ENCODE peak calls at places on chromosomes 13 and 19, in ten cellular contexts. R is GM12878; H is lung; J is adrenal gland; Z is left ventricle myocardium inferior; B is right cardiac atrium; O is H1; W is endothelial cell of umbilical vein; Y is Peyer's patch; D is CD8-positive, alpha-beta memory T cell. G is an unnamed sample. For H3K4me1 and H3K27me3, the result is how much of the 10 kb centered on the place peaks cover.

GRCh38 chr19:56689198-56689597 is 17.6 kb upstream of the ZNF835 start:
- DNase-seq in O (no peak), B (no peak), R (no peak), J (no peak), D (no peak), Y (no peak), W (no peak), H (no peak), Z (no peak), G (no peak)

GRCh38 chr13:112583592-112584277 is 4.2 kb downstream of the TUBGCP3 start:
- DNase-seq in O (no peak), W (no peak), R (no peak), D (no peak), B (peak), H (peak), Z (peak), Y (peak), J (no peak), G (no peak)

GRCh38 chr13:109708014-109708617 is 78.3 kb downstream of the IRS2 start:
- DNase-seq in Y (no peak), D (no peak), Z (no peak), R (no peak), J (no peak), B (no peak), W (no peak), H (no peak), O (no peak), G (no peak)

GRCh38 chr19:10762656-10763055 is 44.8 kb downstream of the DNM2 start:
- DNase-seq in H (no peak), D (no peak), B (peak), Y (peak), J (no peak), W (no peak), Z (peak), R (no peak), O (no peak), G (no peak)

GRCh38 chr19:2081873-2082810 is 14.0 kb downstream of the MOB3A start:
- DNase-seq in D (peak), W (no peak), R (no peak), H (no peak), Z (no peak), J (no peak), B (no peak), O (no peak), Y (peak), G (no peak)

GRCh38 chr13:37194428-37194861 is 89.0 kb upstream of the CSNK1A1L start:
- DNase-seq in Y (no peak), W (peak), H (no peak), J (no peak), B (no peak), O (no peak), R (no peak), D (no peak), Z (no peak), G (no peak)

GRCh38 chr19:32362318-32362691 is 16.9 kb downstream of the ZNF507 start:
- DNase-seq in D (no peak), Y (no peak), Z (no peak), W (no peak), B (no peak), J (no peak), R (no peak), H (no peak), O (no peak), G (no peak)

GRCh38 chr13:44158741-44159632 is 214.6 kb upstream of the SERP2 start:
- DNase-seq in D (no peak), J (no peak), Y (no peak), O (no peak), W (peak), Z (no peak), R (no peak), H (peak), B (peak), G (no peak)

GRCh38 chr19:33365676-33366075 is 7.8 kb upstream of the CEBPG start:
- DNase-seq in D (no peak), Y (peak), W (no peak), H (no peak), R (no peak), B (no peak), O (no peak), J (no peak), Z (no peak), G (no peak)

GRCh38 chr13:28719656-28720055 is 886 bp upstream of the SLC46A3 start:
- DNase-seq in R (no peak), H (no peak), W (no peak), Z (no peak), O (no peak), J (no peak), Y (no peak), D (no peak), B (no peak), G (no peak)

GRCh38 chr13:99660101-99660500 is 158.8 kb downstream of the TM9SF2 start:
- DNase-seq in D (no peak), J (no peak), H (no peak), Z (no peak), R (no peak), Y (no peak), W (no peak), B (no peak), O (peak), G (no peak)

GRCh38 chr13:109784590-109785140 is 1.7 kb downstream of the IRS2 start:
- DNase-seq in B (peak), Y (peak), Z (peak), H (peak), W (peak), J (peak), R (no peak), O (peak), D (peak), G (no peak)

GRCh38 chr19:49997709-49998108 is 27.5 kb downstream of the VRK3 start:
- DNase-seq in Y (no peak), Z (no peak), W (peak), O (peak), B (no peak), R (peak), H (no peak), D (no peak), J (no peak), G (peak)

GRCh38 chr19:17468302-17469091 is 1.8 kb upstream of the SLC27A1 start:
- DNase-seq in O (no peak), B (peak), R (no peak), H (peak), W (no peak), Z (peak), Y (no peak), D (no peak), J (peak), G (no peak)

GRCh38 chr13:40083841-40084240 is 428.4 kb downstream of the COG6 start:
- DNase-seq in D (no peak), J (no peak), Z (no peak), W (peak), O (no peak), B (no peak), Y (no peak), H (no peak), R (no peak), G (no peak)

GRCh38 chr19:5466814-5467291 is 11.6 kb downstream of the ZNRF4 start:
- DNase-seq in H (no peak), R (no peak), D (no peak), J (no peak), W (no peak), O (no peak), Z (peak), B (peak), Y (no peak), G (no peak)

GRCh38 chr19:41914906-41915247 is 13.4 kb downstream of the ERFL start:
- DNase-seq in R (no peak), D (no peak), J (no peak), Y (no peak), H (no peak), Z (no peak), W (no peak), O (no peak), B (no peak), G (no peak)

GRCh38 chr13:70568571-70568970 is 460.3 kb upstream of the KLHL1 start:
- DNase-seq in O (no peak), Z (no peak), J (no peak), Y (no peak), D (no peak), W (peak), R (peak), H (no peak), B (no peak), G (peak)

GRCh38 chr13:106416645-106417044 is 118.8 kb downstream of the EFNB2 start:
- DNase-seq in H (no peak), D (no peak), J (no peak), B (no peak), R (no peak), O (no peak), W (no peak), Y (no peak), Z (no peak), G (no peak)

GRCh38 chr19:39126593-39127187 is 1.1 kb downstream of the PAK4 start:
- DNase-seq in W (peak), D (no peak), O (no peak), J (peak), R (no peak), Y (peak), B (no peak), H (peak), Z (no peak), G (peak)

GRCh38 chr19:45305421-45305820 is 17.3 kb downstream of the CKM start:
- DNase-seq in H (no peak), Z (no peak), O (no peak), D (no peak), B (no peak), W (no peak), R (no peak), Y (no peak), J (no peak), G (no peak)

GRCh38 chr19:52734340-52734892 is 428 bp downstream of the ZNF611 start:
- DNase-seq in B (peak), Z (peak), H (no peak), J (no peak), R (no peak), W (no peak), Y (no peak), O (no peak), D (no peak), G (peak)

GRCh38 chr13:47572375-47572774 is 428.7 kb downstream of the SUCLA2 start:
- DNase-seq in J (no peak), B (no peak), O (no peak), H (no peak), W (no peak), Z (no peak), D (no peak), Y (no peak), R (no peak), G (no peak)

GRCh38 chr19:30326076-30326710 is 46.0 kb upstream of the ZNF536 start:
- DNase-seq in Z (peak), Y (no peak), H (no peak), J (no peak), B (peak), W (no peak), R (no peak), O (no peak), D (no peak), G (no peak)

GRCh38 chr19:23817519-23817918 is 58.8 kb upstream of the ZNF681 start:
- DNase-seq in Z (no peak), R (no peak), Y (peak), B (no peak), H (no peak), J (peak), O (peak), D (no peak), W (no peak), G (no peak)

GRCh38 chr13:79621449-79621848 is 140.5 kb downstream of the NDFIP2 start:
- DNase-seq in D (no peak), H (no peak), O (no peak), Y (no peak), B (no peak), J (no peak), W (no peak), Z (no peak), R (no peak), G (no peak)

GRCh38 chr13:32824671-32825070 is 191.6 kb upstream of the KL start:
- DNase-seq in D (no peak), O (no peak), B (no peak), Z (no peak), J (no peak), R (no peak), W (no peak), H (no peak), Y (no peak), G (no peak)

GRCh38 chr19:7969560-7969949 is 26.1 kb upstream of the TIMM44 start:
- DNase-seq in O (no peak), Z (no peak), J (no peak), D (no peak), H (no peak), Y (no peak), R (no peak), B (no peak), W (no peak), G (no peak)

GRCh38 chr19:7971553-7972520 is 28.4 kb upstream of the TIMM44 start:
- DNase-seq in D (no peak), J (no peak), O (no peak), W (no peak), B (no peak), H (no peak), R (no peak), Z (no peak), Y (no peak), G (no peak)

GRCh38 chr19:7968008-7968795 is 24.7 kb upstream of the TIMM44 start:
- DNase-seq in W (no peak), H (no peak), D (no peak), B (no peak), J (no peak), Y (no peak), O (no peak), R (no peak), Z (no peak), G (no peak)

GRCh38 chr19:7968796-7969559 is 25.5 kb upstream of the TIMM44 start:
- DNase-seq in W (no peak), J (no peak), B (no peak), O (no peak), D (no peak), H (no peak), Z (no peak), Y (no peak), R (no peak), G (no peak)

GRCh38 chr19:7970716-7971448 is 27.4 kb upstream of the TIMM44 start:
- DNase-seq in Z (no peak), W (peak), R (no peak), Y (peak), J (peak), H (no peak), B (no peak), D (no peak), O (peak), G (peak)
- H3K4me3 ChIP-seq in Z (no peak), W (no peak), R (no peak), Y (no peak), J (no peak), H (no peak), B (no peak), D (no peak), O (no peak), G (no peak)

GRCh38 chr13:31050486-31051400 is 111.0 kb downstream of the HSPH1 start:
- DNase-seq in J (no peak), Z (no peak), O (no peak), W (no peak), R (no peak), Y (peak), H (no peak), D (no peak), B (no peak), G (no peak)
- H3K4me1 ChIP-seq in J (under half), Z (under half), O (under half), W (under half), R (under half), Y (under half), H (under half), D (under half), B (under half), G (under half)

DNA sequence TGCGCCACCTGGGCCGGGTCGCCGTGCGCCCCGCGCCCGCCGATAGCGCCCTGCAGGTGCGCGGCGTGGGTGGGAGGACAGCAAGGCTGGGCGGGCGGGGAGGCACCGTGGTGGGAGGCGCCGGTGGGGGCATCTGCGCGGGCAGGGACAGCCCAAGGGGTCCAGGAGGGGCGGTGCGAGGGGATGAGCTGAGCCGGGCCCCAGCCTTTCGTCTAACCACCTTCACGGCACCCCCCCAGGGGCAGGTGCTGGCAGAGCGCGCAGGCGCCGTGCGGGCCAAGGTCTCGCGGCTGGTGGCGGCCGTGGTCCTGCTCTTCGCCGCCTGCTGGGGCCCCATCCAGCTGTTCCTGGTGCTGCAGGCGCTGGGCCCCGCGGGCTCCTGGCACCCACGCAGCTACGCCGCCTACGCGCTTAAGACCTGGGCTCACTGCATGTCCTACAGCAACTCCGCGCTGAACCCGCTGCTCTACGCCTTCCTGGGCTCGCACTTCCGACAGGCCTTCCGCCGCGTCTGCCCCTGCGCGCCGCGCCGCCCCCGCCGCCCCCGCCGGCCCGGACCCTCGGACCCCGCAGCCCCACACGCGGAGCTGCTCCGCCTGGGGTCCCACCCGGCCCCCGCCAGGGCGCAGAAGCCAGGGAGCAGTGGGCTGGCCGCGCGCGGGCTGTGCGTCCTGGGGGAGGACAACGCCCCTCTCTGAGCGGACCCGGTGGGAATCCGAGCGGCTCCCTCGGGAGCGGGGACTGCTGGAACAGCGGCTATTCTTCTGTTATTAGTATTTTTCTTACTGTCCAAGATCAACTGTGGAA is 3.1 kb downstream of the KISS1R start:
- DNase-seq in W (no peak), Y (peak), R (no peak), O (peak), H (no peak), J (no peak), Z (no peak), B (no peak), D (peak), G (no peak)
- H3K27me3 ChIP-seq in W (under half), Y (under half), R (under half), O (under half), H (under half), J (under half), Z (half or more), B (under half), D (under half), G (under half)

GRCh38 chr13:66618702-66619101 is 611.4 kb downstream of the PCDH9 start:
- DNase-seq in O (no peak), W (peak), J (no peak), Z (no peak), D (no peak), R (no peak), B (no peak), H (no peak), Y (no peak), G (no peak)

GRCh38 chr13:66617786-66618185 is 612.4 kb downstream of the PCDH9 start:
- DNase-seq in J (no peak), Z (no peak), R (no peak), W (no peak), O (no peak), D (no peak), Y (no peak), H (no peak), B (peak), G (no peak)

DNA sequence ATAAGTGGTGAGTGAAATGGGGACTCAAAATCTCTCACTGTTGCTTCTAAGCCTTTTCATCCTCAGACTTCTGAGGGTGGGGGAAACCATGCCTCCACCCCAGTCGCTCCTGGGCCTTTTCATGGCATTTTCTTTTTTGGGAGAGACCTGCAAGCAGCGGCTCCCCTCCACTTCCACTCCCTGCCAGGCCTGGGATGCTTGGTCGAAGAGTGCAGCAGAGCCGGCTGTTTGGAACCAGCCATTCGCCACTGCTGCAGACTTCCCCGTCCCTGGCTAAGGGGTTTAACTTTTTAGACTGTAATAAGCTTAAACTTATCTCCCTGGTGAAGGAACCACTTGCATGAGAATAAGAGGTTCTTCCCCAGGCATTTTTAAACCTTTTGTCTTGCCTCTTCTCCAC is 617.2 kb downstream of the PCDH9 start:
- DNase-seq in W (no peak), H (no peak), Z (no peak), Y (no peak), D (no peak), J (no peak), O (no peak), B (peak), R (no peak), G (peak)
- H3K4me3 ChIP-seq in W (no peak), H (no peak), Z (no peak), Y (no peak), D (no peak), J (no peak), O (no peak), B (no peak), R (no peak), G (no peak)

GRCh38 chr19:4389511-4390016 is 10.8 kb downstream of the SH3GL1 start:
- DNase-seq in B (peak), H (no peak), O (no peak), Y (no peak), J (peak), W (no peak), Z (no peak), D (no peak), R (no peak), G (no peak)

GRCh38 chr19:4390017-4390861 is 10.1 kb downstream of the SH3GL1 start:
- DNase-seq in D (no peak), W (peak), R (no peak), Z (peak), J (peak), Y (peak), O (no peak), B (peak), H (no peak), G (no peak)

GRCh38 chr19:4388171-4389063 is 11.9 kb downstream of the SH3GL1 start:
- DNase-seq in Y (no peak), J (peak), D (no peak), B (peak), O (no peak), Z (peak), W (no peak), H (no peak), R (no peak), G (no peak)

GRCh38 chr19:4390862-4391693 is 9.3 kb downstream of the SH3GL1 start:
- DNase-seq in W (peak), Z (no peak), O (no peak), H (no peak), R (no peak), B (peak), D (no peak), Y (peak), J (peak), G (no peak)

GRCh38 chr19:4389064-4389375 is 11.3 kb downstream of the SH3GL1 start:
- DNase-seq in J (peak), Z (no peak), B (peak), O (no peak), Y (no peak), W (no peak), R (no peak), D (no peak), H (no peak), G (no peak)
- H3K4me1 ChIP-seq in J (half or more), Z (half or more), B (under half), O (under half), Y (under half), W (half or more), R (under half), D (under half), H (under half), G (under half)

GRCh38 chr19:13069415-13070369 is 33.0 kb downstream of the LYL1 start:
- DNase-seq in Y (no peak), Z (no peak), H (no peak), B (peak), J (no peak), W (peak), R (no peak), O (no peak), D (no peak), G (no peak)
- H3K27me3 ChIP-seq in Y (under half), Z (under half), H (under half), B (under half), J (under half), W (under half), R (under half), O (under half), D (under half), G (under half)